ENCODE peak calls at places on chromosomes 11 and 22, in ten cellular contexts. T is IMR-90, F is heart right ventricle, D is lower lobe of right lung, U is left ventricle myocardium inferior, S is endothelial cell of umbilical vein, W is pancreas, O is RWPE2, R is upper lobe of right lung, E is OCI-LY7. M is an unnamed sample.

GRCh38 chr22:29260031-29260560 is 7.7 kb downstream of the RHBDD3 start:
- DNase-seq in E (no peak), T (no peak), D (no peak), U (no peak), F (no peak), R (no peak), S (no peak), W (no peak), O (no peak), M (peak; percentile 53)

GRCh38 chr11:11567862-11568650 is 53.7 kb downstream of the GALNT18 start:
- DNase-seq in F (no peak), D (no peak), U (no peak), W (no peak), T (peak; percentile 30), R (no peak), E (no peak), S (no peak), O (no peak), M (no peak)

GRCh38 chr11:64794526-64794925 is 8.5 kb downstream of the MAP4K2 start:
- DNase-seq in F (no peak), T (no peak), D (peak; percentile 21), U (no peak), O (no peak), R (peak; percentile 22), E (no peak), S (no peak), W (no peak), M (no peak)

GRCh38 chr11:43681543-43681942 is 1.0 kb downstream of the HSD17B12 start:
- DNase-seq in S (no peak), W (no peak), T (peak; percentile 30), E (no peak), U (no peak), D (no peak), R (no peak), O (no peak), F (no peak), M (no peak)

GRCh38 chr22:41215926-41216325 is 10.8 kb downstream of the L3MBTL2 start:
- DNase-seq in U (no peak), O (no peak), F (no peak), E (no peak), D (no peak), W (no peak), R (no peak), S (no peak), T (no peak), M (no peak)

GRCh38 chr22:33658775-33659174 is 261.5 kb downstream of the LARGE1 start:
- DNase-seq in D (no peak), F (peak; percentile 29), W (no peak), R (no peak), T (peak; percentile 8), O (no peak), E (no peak), S (no peak), U (peak; percentile 33), M (peak; percentile 83)

GRCh38 chr22:37636949-37637273 is 2.6 kb upstream of the SH3BP1 start:
- DNase-seq in R (no peak), W (no peak), E (no peak), S (no peak), U (no peak), O (no peak), F (no peak), T (no peak), D (no peak), M (no peak)

GRCh38 chr11:101523193-101523592 is 60.6 kb downstream of the TRPC6 start:
- DNase-seq in E (peak; percentile 60), R (no peak), O (no peak), W (no peak), F (no peak), T (no peak), D (no peak), S (no peak), U (no peak), M (no peak)

GRCh38 chr22:45308624-45309421 is 911 bp upstream of the FAM118A start:
- DNase-seq in R (no peak), D (no peak), F (no peak), E (peak; percentile 21), O (no peak), T (no peak), W (no peak), S (no peak), U (no peak), M (no peak)

GRCh38 chr11:34643846-34644245 is 23.0 kb downstream of the EHF start:
- DNase-seq in W (no peak), T (no peak), S (no peak), R (no peak), U (no peak), O (no peak), F (no peak), D (no peak), E (no peak), M (no peak)

GRCh38 chr22:38422615-38423511 is 32.1 kb downstream of the KCNJ4 start:
- DNase-seq in S (no peak), D (no peak), O (no peak), E (no peak), R (no peak), T (no peak), W (no peak), F (no peak), U (no peak), M (no peak)

GRCh38 chr11:134655189-134655937 is 243.3 kb upstream of the B3GAT1 start:
- DNase-seq in T (no peak), D (no peak), R (peak; percentile 46), W (no peak), U (no peak), O (no peak), E (no peak), F (no peak), S (no peak), M (no peak)

GRCh38 chr11:35061516-35062440 is 77.2 kb upstream of the CD44 start:
- DNase-seq in F (no peak), D (no peak), S (no peak), U (no peak), R (no peak), O (no peak), W (no peak), E (no peak), T (no peak), M (no peak)

GRCh38 chr11:2798951-2799761 is 86.4 kb downstream of the CDKN1C start:
- DNase-seq in D (peak; percentile 37), W (peak; percentile 38), T (peak; percentile 38), U (peak; percentile 6), R (peak; percentile 64), S (no peak), O (peak; percentile 40), E (no peak), F (peak; percentile 3), M (no peak)

DNA sequence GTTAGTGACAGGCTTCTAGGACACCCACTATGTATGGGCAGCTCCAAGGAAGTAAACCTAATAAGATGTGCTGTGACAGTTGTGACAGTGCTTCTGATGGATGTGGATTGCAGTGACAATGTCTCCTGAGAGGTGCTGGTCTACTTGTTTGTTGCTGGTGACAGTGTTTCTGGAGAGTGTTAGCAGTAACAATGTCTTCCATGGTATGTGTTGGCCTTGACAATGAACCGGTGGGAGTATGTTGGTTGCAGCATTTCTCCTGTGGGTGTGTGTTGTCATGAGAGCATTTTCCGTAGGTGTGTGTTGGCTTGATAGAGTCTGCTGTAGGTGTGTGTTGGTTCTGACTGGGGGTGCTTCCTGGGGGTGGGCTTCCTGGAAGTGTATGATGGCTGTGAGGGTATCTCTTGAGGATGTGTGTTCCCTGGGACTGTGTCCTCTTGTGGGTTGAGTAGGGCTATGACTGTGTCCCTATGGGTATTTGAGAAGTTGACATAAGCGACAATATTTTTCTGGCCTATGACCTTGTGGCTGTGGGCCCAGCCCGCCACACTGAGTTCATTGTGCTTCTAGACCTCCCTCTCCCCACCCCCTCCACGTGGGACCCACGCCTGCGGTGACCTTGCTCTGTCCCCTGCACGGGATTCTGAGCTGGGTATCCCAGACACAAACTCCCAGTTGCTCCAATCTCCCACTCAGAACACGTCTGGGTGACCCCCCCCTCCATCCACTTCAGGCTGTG is 1.2 kb downstream of the DCHS1 start:
- DNase-seq in U (no peak), S (no peak), T (no peak), D (no peak), E (no peak), R (no peak), O (no peak), F (peak; percentile 47), W (no peak), M (no peak)
- H3K9me3 ChIP-seq in U (no peaks in the 10 kb centered on the region), S (no peaks in the 10 kb centered on the region), T (no peaks in the 10 kb centered on the region), D (no peaks in the 10 kb centered on the region), E (no peaks in the 10 kb centered on the region), R (no peaks in the 10 kb centered on the region), O (no peaks in the 10 kb centered on the region), F (no peaks in the 10 kb centered on the region), W (no peaks in the 10 kb centered on the region), M (no peaks in the 10 kb centered on the region)

DNA sequence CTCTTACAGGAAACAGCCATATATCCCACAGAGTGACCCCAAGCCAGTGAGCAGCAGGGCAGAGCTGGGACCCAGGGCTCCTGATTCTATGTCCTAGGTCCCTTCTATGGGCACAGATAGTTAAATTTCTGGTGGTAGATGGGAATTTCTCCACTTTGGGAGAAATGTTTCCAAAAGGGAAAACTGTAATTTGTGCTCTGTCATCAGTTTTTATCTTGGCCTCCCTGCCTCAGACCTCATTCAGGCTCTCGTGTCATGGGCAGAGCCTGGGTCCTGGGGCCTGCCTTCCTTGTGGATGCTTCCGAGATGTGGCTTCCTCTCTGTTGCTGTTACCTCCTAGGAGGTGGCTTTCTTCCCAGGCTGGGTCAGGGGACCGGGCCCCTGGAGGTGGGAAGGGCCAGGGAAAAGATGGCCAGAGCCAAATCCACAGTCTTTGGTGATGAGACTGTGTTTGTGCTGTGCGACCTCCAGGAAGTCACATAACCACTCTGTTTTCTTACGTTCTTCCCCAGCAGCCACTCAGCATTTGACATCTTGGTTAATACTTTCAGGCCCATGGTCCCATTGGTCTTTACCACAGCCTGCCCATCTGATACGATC is 8.6 kb downstream of the LRRC32 start:
- DNase-seq in D (no peak), U (no peak), E (no peak), F (no peak), O (no peak), W (peak; percentile 26), S (no peak), T (no peak), R (no peak), M (peak; percentile 20)
- H3K27ac ChIP-seq in D (no peak overlapping the region), U (peak overlapping the region; percentile 18), E (no peak overlapping the region), F (no peak overlapping the region), O (no peak overlapping the region), W (no peak overlapping the region), S (no peak overlapping the region), T (no peak overlapping the region), R (no peak overlapping the region), M (peak overlapping the region; percentile 45)

DNA sequence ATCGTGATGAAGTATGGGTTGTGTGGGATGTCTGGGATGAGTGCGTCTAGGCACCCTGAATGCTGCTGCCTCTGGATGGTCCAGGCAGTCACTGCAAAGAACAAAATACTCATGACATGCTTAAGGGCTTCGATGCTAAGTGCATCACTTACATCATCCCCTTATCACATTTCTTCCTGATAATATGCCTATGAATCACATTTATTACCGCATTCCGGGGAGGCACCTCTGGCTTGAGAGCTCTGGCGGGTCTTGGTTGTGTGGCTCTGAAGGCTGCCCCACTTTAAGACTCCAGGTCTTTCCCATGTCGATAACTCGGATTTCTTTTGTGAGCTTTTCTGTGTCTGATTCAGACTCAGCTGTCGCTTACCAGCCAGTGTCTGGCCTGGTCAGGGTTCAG is 1126.4 kb downstream of the TBC1D22A start:
- DNase-seq in R (no peak), F (no peak), W (no peak), E (no peak), T (no peak), S (no peak), O (no peak), U (no peak), D (no peak), M (no peak)
- H3K9me3 ChIP-seq in R (no peaks in the 10 kb centered on the region), F (peaks cover 3% of the 10 kb centered on the region), W (no peaks in the 10 kb centered on the region), E (peaks cover 3% of the 10 kb centered on the region), T (peaks cover 60% of the 10 kb centered on the region), S (no peaks in the 10 kb centered on the region), O (no peaks in the 10 kb centered on the region), U (peaks cover 5% of the 10 kb centered on the region), D (no peaks in the 10 kb centered on the region), M (no peaks in the 10 kb centered on the region)

GRCh38 chr11:69495441-69496201 is 14.2 kb downstream of the LINC01488 start:
- DNase-seq in U (peak; percentile 6), D (peak; percentile 30), F (no peak), T (no peak), E (no peak), O (no peak), W (peak; percentile 39), S (no peak), R (peak; percentile 55), M (no peak)
- H3K27ac ChIP-seq in U (peak overlapping the region; percentile 94), D (no peak overlapping the region), F (no peak overlapping the region), T (no peak overlapping the region), E (no peak overlapping the region), O (no peak overlapping the region), W (no peak overlapping the region), S (no peak overlapping the region), R (no peak overlapping the region), M (no peak overlapping the region)